ENCODE peak calls at places on chromosomes 11 and 22, in seven cellular contexts. P, I, X, W, S, L and R are unnamed samples.
A peak's percentile ranks its signal among the peaks of the same experiment; 100 is the strongest.

GRCh38 chr22:39728236-39728860 is 157.8 kb downstream of the CACNA1I start:
- DNase-seq in P (no peak), I (peak; percentile 76), X (no peak), W (no peak), S (no peak), L (no peak), R (no peak)

GRCh38 chr22:49815641-49816071 is 12.0 kb downstream of the BRD1 start:
- DNase-seq in P (no peak), I (no peak), X (no peak), W (no peak), S (no peak), L (no peak), R (no peak)

GRCh38 chr11:45933131-45933821 is 10.8 kb downstream of the LARGE2 start:
- DNase-seq in P (no peak), I (peak; percentile 83), X (no peak), W (peak; percentile 39), S (no peak), L (no peak), R (no peak)

GRCh38 chr11:72085836-72086475 is 5.3 kb downstream of the LRRC51 start:
- DNase-seq in P (no peak), I (no peak), X (no peak), W (no peak), S (peak; percentile 40), L (no peak), R (peak; percentile 80)

GRCh38 chr11:94563176-94563847 is 3.9 kb upstream of the PIWIL4 start:
- DNase-seq in P (no peak), I (no peak), X (no peak), W (peak; percentile 67), S (no peak), L (peak; percentile 55), R (no peak)

GRCh38 chr22:20810645-20811044 is 36.7 kb downstream of the SERPIND1 start:
- DNase-seq in P (no peak), I (peak; percentile 49), X (no peak), W (no peak), S (no peak), L (no peak), R (no peak)

GRCh38 chr22:21077884-21078508 is 32.2 kb downstream of the LRRC74B start:
- DNase-seq in P (no peak), I (no peak), X (no peak), W (no peak), S (no peak), L (no peak), R (no peak)

GRCh38 chr22:47786650-47787290 is 1024.3 kb downstream of the TBC1D22A start:
- DNase-seq in P (no peak), I (peak; percentile 65), X (no peak), W (no peak), S (no peak), L (no peak), R (no peak)

GRCh38 chr11:1825039-1825740 is 9.6 kb upstream of the SYT8 start:
- DNase-seq in P (no peak), I (peak; percentile 88), X (peak; percentile 86), W (peak; percentile 23), S (no peak), L (peak; percentile 27), R (no peak)

GRCh38 chr22:40709752-40710413 is 30.6 kb downstream of the MCHR1 start:
- DNase-seq in P (no peak), I (no peak), X (no peak), W (peak; percentile 82), S (no peak), L (no peak), R (no peak)

GRCh38 chr11:46855167-46855566 is 9.1 kb upstream of the CKAP5 start:
- DNase-seq in P (no peak), I (no peak), X (no peak), W (no peak), S (no peak), L (no peak), R (no peak)

GRCh38 chr11:64250875-64251721 is at the start of gene PLCB3:
- DNase-seq in P (no peak), I (no peak), X (peak; percentile 72), W (peak; percentile 44), S (peak; percentile 52), L (peak; percentile 53), R (peak; percentile 53)

GRCh38 chr11:120655589-120655988 is 144.0 kb downstream of the GRIK4 start:
- DNase-seq in P (no peak), I (no peak), X (no peak), W (no peak), S (no peak), L (no peak), R (no peak)

GRCh38 chr11:9530020-9530628 is 43.3 kb upstream of the WEE1 start:
- DNase-seq in P (no peak), I (no peak), X (no peak), W (no peak), S (no peak), L (no peak), R (no peak)

GRCh38 chr11:64100345-64100744 is 64.6 kb downstream of the FLRT1 start:
- DNase-seq in P (no peak), I (no peak), X (no peak), W (no peak), S (no peak), L (no peak), R (no peak)

GRCh38 chr11:119148855-119149370 is at the start of gene ABCG4:
- DNase-seq in P (no peak), I (no peak), X (peak; percentile 31), W (no peak), S (no peak), L (peak; percentile 16), R (no peak)

GRCh38 chr11:75635009-75635909 is 33.6 kb downstream of the MAP6 start:
- DNase-seq in P (no peak), I (no peak), X (no peak), W (peak; percentile 19), S (no peak), L (no peak), R (no peak)

GRCh38 chr22:48535868-48536690 is 1291.6 kb downstream of the BRD1 start:
- DNase-seq in P (no peak), I (no peak), X (no peak), W (no peak), S (peak; percentile 64), L (no peak), R (peak; percentile 69)

GRCh38 chr22:43722444-43722843 is 89.7 kb downstream of the EFCAB6 start:
- DNase-seq in P (no peak), I (no peak), X (no peak), W (no peak), S (no peak), L (no peak), R (no peak)

GRCh38 chr11:16603245-16603644 is 135.2 kb upstream of the C11orf58 start:
- DNase-seq in P (no peak), I (no peak), X (no peak), W (peak; percentile 18), S (peak; percentile 17), L (no peak), R (no peak)

GRCh38 chr22:42857845-42858481 is 890 bp upstream of the ARFGAP3 start:
- DNase-seq in P (no peak), I (no peak), X (no peak), W (no peak), S (no peak), L (no peak), R (no peak)

GRCh38 chr11:45145421-45146071 is 893 bp upstream of the PRDM11 start:
- DNase-seq in P (no peak), I (peak; percentile 86), X (no peak), W (peak; percentile 46), S (no peak), L (peak; percentile 52), R (peak; percentile 26)

GRCh38 chr11:326842-327580 is 6.4 kb upstream of the IFITM3 start:
- DNase-seq in P (no peak), I (peak; percentile 98), X (no peak), W (peak; percentile 51), S (peak; percentile 56), L (peak; percentile 32), R (peak; percentile 37)

GRCh38 chr22:49736538-49736937 is 91.1 kb downstream of the BRD1 start:
- DNase-seq in P (no peak), I (peak; percentile 40), X (no peak), W (no peak), S (no peak), L (no peak), R (no peak)

GRCh38 chr22:45742866-45743450 is 71.3 kb downstream of the ATXN10 start:
- DNase-seq in P (no peak), I (no peak), X (no peak), W (peak; percentile 80), S (no peak), L (no peak), R (no peak)

GRCh38 chr11:12628322-12628721 is 45.9 kb upstream of the TEAD1 start:
- DNase-seq in P (no peak), I (no peak), X (no peak), W (no peak), S (no peak), L (no peak), R (no peak)

GRCh38 chr11:2813141-2813908 is 72.2 kb downstream of the CDKN1C start:
- DNase-seq in P (no peak), I (no peak), X (no peak), W (peak; percentile 91), S (no peak), L (no peak), R (no peak)

GRCh38 chr11:94968334-94968958 is 4.9 kb downstream of the CWC15 start:
- DNase-seq in P (no peak), I (no peak), X (no peak), W (peak; percentile 67), S (no peak), L (no peak), R (no peak)

GRCh38 chr11:65381721-65382035 is 768 bp downstream of the SLC25A45 start:
- DNase-seq in P (peak; percentile 65), I (no peak), X (no peak), W (peak; percentile 90), S (peak; percentile 12), L (no peak), R (no peak)

GRCh38 chr11:63667993-63668392 is 3.2 kb downstream of the ATL3 start:
- DNase-seq in P (peak; percentile 68), I (peak; percentile 29), X (no peak), W (peak; percentile 89), S (no peak), L (peak; percentile 71), R (no peak)

GRCh38 chr11:44036811-44037657 is 10.7 kb upstream of the ACCSL start:
- DNase-seq in P (peak; percentile 61), I (peak; percentile 92), X (peak; percentile 71), W (peak; percentile 89), S (peak; percentile 88), L (peak; percentile 59), R (peak; percentile 88)

GRCh38 chr11:111336582-111337256 is 38.4 kb downstream of the POU2AF3 start:
- DNase-seq in P (no peak), I (no peak), X (no peak), W (peak; percentile 6), S (no peak), L (no peak), R (no peak)

GRCh38 chr11:45983471-45983845 is 61.0 kb downstream of the LARGE2 start:
- DNase-seq in P (no peak), I (no peak), X (no peak), W (no peak), S (no peak), L (no peak), R (peak; percentile 11)

GRCh38 chr11:120339394-120339890 is 3.2 kb downstream of the ARHGEF12 start:
- DNase-seq in P (no peak), I (no peak), X (no peak), W (peak; percentile 65), S (peak; percentile 39), L (peak; percentile 30), R (peak; percentile 69)

GRCh38 chr22:35409783-35410662 is 10.1 kb downstream of the MCM5 start:
- DNase-seq in P (no peak), I (no peak), X (no peak), W (no peak), S (peak; percentile 57), L (no peak), R (peak; percentile 35)

GRCh38 chr11:125933030-125933813 is 12.6 kb upstream of the VSIG10L2 start:
- DNase-seq in P (no peak), I (peak; percentile 75), X (no peak), W (no peak), S (no peak), L (no peak), R (no peak)